ENCODE peak calls at places on chromosomes 16 and 17, in four cellular contexts. Z is K562, O is WTC11, X is HepG2. H is an unnamed sample.

GRCh38 chr17:21090889-21091618 is 35.7 kb upstream of the DHRS7B start:
- DNase-seq in O (no peak), Z (no peak), X (no peak), H (no peak)

GRCh38 chr16:67249762-67250327 is 1.1 kb downstream of the SLC9A5 start:
- DNase-seq in X (no peak), O (no peak), Z (no peak), H (no peak)

GRCh38 chr16:86224126-86224525 is 286.2 kb upstream of the FOXF1 start:
- DNase-seq in O (no peak), Z (no peak), X (no peak), H (no peak)

GRCh38 chr16:48609453-48610023 is 442 bp downstream of the N4BP1 start:
- DNase-seq in Z (peak), X (no peak), O (peak), H (no peak)

GRCh38 chr16:77171750-77172635 is 19.0 kb upstream of the MON1B start:
- DNase-seq in X (peak), O (no peak), Z (peak), H (no peak)

GRCh38 chr17:77507116-77507885 is 366.5 kb downstream of the SEC14L1 start:
- DNase-seq in Z (no peak), O (peak), X (no peak), H (no peak)

GRCh38 chr17:76633628-76634328 is 9.8 kb downstream of the ST6GALNAC1 start:
- DNase-seq in O (no peak), X (peak), Z (no peak), H (no peak)

GRCh38 chr16:82439678-82440293 is 187.0 kb upstream of the CDH13 start:
- DNase-seq in Z (peak), X (peak), O (peak), H (no peak)

GRCh38 chr16:797120-797420 is 3.5 kb downstream of the GNG13 start:
- DNase-seq in O (peak), Z (peak), X (no peak), H (no peak)

GRCh38 chr17:56934280-56934679 is 20.4 kb upstream of the TRIM25 start:
- DNase-seq in X (no peak), Z (no peak), O (no peak), H (no peak)

GRCh38 chr17:67879662-67880061 is 54.4 kb downstream of the BPTF start:
- DNase-seq in X (no peak), Z (no peak), O (no peak), H (no peak)
- TF ChIP-seq CBFB in X (no peak), Z (no peak), O (no peak), H (no peak)

GRCh38 chr16:5176505-5176904 is 78.9 kb upstream of the EEF2KMT start:
- DNase-seq in O (peak), X (no peak), Z (no peak), H (no peak)

DNA sequence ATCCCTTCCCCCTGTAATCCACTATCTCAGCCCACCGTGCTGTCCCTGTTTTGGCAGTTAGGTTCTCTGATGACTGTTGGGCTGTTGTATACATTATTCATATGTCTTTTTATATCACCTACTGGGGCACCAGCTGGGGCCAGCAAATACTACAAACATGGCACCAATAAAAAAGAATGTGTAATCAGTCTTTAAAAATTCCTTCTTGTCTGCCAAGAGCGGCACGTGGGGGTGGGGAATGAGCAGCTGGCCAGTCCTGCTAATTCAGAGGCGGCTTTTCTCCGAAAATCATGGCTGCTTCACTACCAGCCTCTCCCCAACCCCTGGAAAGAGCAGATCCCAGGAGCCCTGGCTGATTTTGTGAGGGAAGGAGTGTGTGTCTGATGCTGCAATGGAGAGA is 77.7 kb upstream of the EEF2KMT start:
- DNase-seq in X (no peak), O (no peak), Z (no peak), H (no peak)
- TF ChIP-seq CBFB in X (no peak), O (no peak), Z (no peak), H (no peak)

GRCh38 chr16:14007460-14007859 is 63.7 kb upstream of the MRTFB start:
- DNase-seq in X (no peak), Z (no peak), O (no peak), H (peak)
- TF ChIP-seq CBFB in X (no peak), Z (no peak), O (no peak), H (no peak)

GRCh38 chr16:23998771-23999170 is 163.0 kb downstream of the PRKCB start:
- DNase-seq in X (no peak), O (no peak), Z (no peak), H (no peak)

GRCh38 chr16:23996258-23996955 is 160.6 kb downstream of the PRKCB start:
- DNase-seq in X (no peak), Z (no peak), O (no peak), H (no peak)

GRCh38 chr16:24002619-24003018 is 166.8 kb downstream of the PRKCB start:
- DNase-seq in X (no peak), O (no peak), Z (peak), H (no peak)

GRCh38 chr16:24001706-24002105 is 165.9 kb downstream of the PRKCB start:
- DNase-seq in O (no peak), Z (no peak), X (no peak), H (no peak)

GRCh38 chr16:23999663-24000062 is 163.9 kb downstream of the PRKCB start:
- DNase-seq in X (no peak), O (no peak), Z (no peak), H (peak)
- TF ChIP-seq CBFB in X (no peak), O (no peak), Z (no peak), H (no peak)

GRCh38 chr16:46975165-46975564 is 1.7 kb upstream of the DNAJA2 start:
- DNase-seq in Z (no peak), X (no peak), O (no peak), H (no peak)
- TF ChIP-seq CBFB in Z (no peak), X (no peak), O (no peak), H (no peak)

H was measured in GM12878.